ENCODE peak calls at places on chromosomes 1 and 21, in five cellular contexts. One of them, this sample, is unnamed.
A peak's percentile ranks its signal among the peaks of the same experiment; 100 is the strongest.

GRCh38 chr1:17551755-17552234 is 12.3 kb downstream of the ARHGEF10L start:
- DNase-seq in K562: no peak
- DNase-seq in GM12878: no peak
- DNase-seq in SK-N-SH: peak; percentile 89
- DNase-seq in HCT116: no peak
- DNase-seq in this sample: no peak

GRCh38 chr1:22218618-22219250 is 75.8 kb upstream of the WNT4 start:
- DNase-seq in K562: no peak
- DNase-seq in GM12878: no peak
- DNase-seq in SK-N-SH: no peak
- DNase-seq in HCT116: no peak
- DNase-seq in this sample: no peak

GRCh38 chr1:230825061-230825803 is 43.1 kb downstream of the C1orf198 start:
- DNase-seq in K562: no peak
- DNase-seq in GM12878: no peak
- DNase-seq in SK-N-SH: peak; percentile 43
- DNase-seq in HCT116: no peak
- DNase-seq in this sample: peak; percentile 37

GRCh38 chr1:22418352-22418751 is 33.3 kb upstream of the ZBTB40 start:
- DNase-seq in K562: no peak
- DNase-seq in GM12878: no peak
- DNase-seq in SK-N-SH: no peak
- DNase-seq in HCT116: no peak
- DNase-seq in this sample: no peak

GRCh38 chr1:234515821-234516241 is 36.9 kb upstream of the TARBP1 start:
- DNase-seq in K562: no peak
- DNase-seq in GM12878: no peak
- DNase-seq in SK-N-SH: no peak
- DNase-seq in HCT116: no peak
- DNase-seq in this sample: no peak

GRCh38 chr1:201591348-201591747 is 52.4 kb downstream of the NAV1 start:
- DNase-seq in K562: no peak
- DNase-seq in GM12878: no peak
- DNase-seq in SK-N-SH: no peak
- DNase-seq in HCT116: no peak
- DNase-seq in this sample: no peak

GRCh38 chr1:26168410-26169167 is at the start of gene C1orf232:
- DNase-seq in K562: peak; percentile 7
- DNase-seq in GM12878: no peak
- DNase-seq in SK-N-SH: no peak
- DNase-seq in HCT116: no peak
- DNase-seq in this sample: no peak

GRCh38 chr1:148372731-148373130 is 110.4 kb downstream of the PPIAL4G start:
- DNase-seq in K562: no peak
- DNase-seq in GM12878: no peak
- DNase-seq in SK-N-SH: no peak
- DNase-seq in HCT116: no peak
- DNase-seq in this sample: no peak

GRCh38 chr1:114097109-114097508 is 56.6 kb downstream of the SYT6 start:
- DNase-seq in K562: no peak
- DNase-seq in GM12878: no peak
- DNase-seq in SK-N-SH: no peak
- DNase-seq in HCT116: no peak
- DNase-seq in this sample: no peak

GRCh38 chr1:170790175-170790574 is 126.2 kb downstream of the PRRX1 start:
- DNase-seq in K562: no peak
- DNase-seq in GM12878: no peak
- DNase-seq in SK-N-SH: no peak
- DNase-seq in HCT116: no peak
- DNase-seq in this sample: no peak

GRCh38 chr1:58884706-58885661 is 101.1 kb upstream of the JUN start:
- DNase-seq in K562: no peak
- DNase-seq in GM12878: no peak
- DNase-seq in SK-N-SH: no peak
- DNase-seq in HCT116: no peak
- DNase-seq in this sample: peak; percentile 41

GRCh38 chr1:7623886-7624285 is 147.2 kb upstream of the VAMP3 start:
- DNase-seq in K562: no peak
- DNase-seq in GM12878: no peak
- DNase-seq in SK-N-SH: no peak
- DNase-seq in HCT116: no peak
- DNase-seq in this sample: no peak

GRCh38 chr1:78286686-78287085 is 204.1 kb upstream of the PTGFR start:
- DNase-seq in K562: no peak
- DNase-seq in GM12878: no peak
- DNase-seq in SK-N-SH: no peak
- DNase-seq in HCT116: no peak
- DNase-seq in this sample: no peak

GRCh38 chr1:18188820-18189517 is 81.4 kb downstream of the IGSF21 start:
- DNase-seq in K562: no peak
- DNase-seq in GM12878: no peak
- DNase-seq in SK-N-SH: no peak
- DNase-seq in HCT116: no peak
- DNase-seq in this sample: no peak

GRCh38 chr21:35528109-35529042 is 479.3 kb upstream of the RUNX1 start:
- DNase-seq in K562: no peak
- DNase-seq in GM12878: no peak
- DNase-seq in SK-N-SH: no peak
- DNase-seq in HCT116: no peak
- DNase-seq in this sample: no peak

GRCh38 chr1:110513511-110513910 is 5.5 kb downstream of the KCNA10 start:
- DNase-seq in K562: no peak
- DNase-seq in GM12878: no peak
- DNase-seq in SK-N-SH: no peak
- DNase-seq in HCT116: no peak
- DNase-seq in this sample: no peak

GRCh38 chr1:217943361-217943760 is 312.2 kb downstream of the SPATA17 start:
- DNase-seq in K562: no peak
- DNase-seq in GM12878: no peak
- DNase-seq in SK-N-SH: no peak
- DNase-seq in HCT116: no peak
- DNase-seq in this sample: no peak

GRCh38 chr1:71307451-71307850 is 226.6 kb upstream of the ZRANB2 start:
- DNase-seq in K562: no peak
- DNase-seq in GM12878: no peak
- DNase-seq in SK-N-SH: peak; percentile 7
- DNase-seq in HCT116: no peak
- DNase-seq in this sample: no peak

GRCh38 chr1:248618878-248619277 is 16.0 kb downstream of the OR2T11 start:
- DNase-seq in K562: no peak
- DNase-seq in GM12878: no peak
- DNase-seq in SK-N-SH: peak; percentile 27
- DNase-seq in HCT116: peak; percentile 21
- DNase-seq in this sample: peak; percentile 71

GRCh38 chr1:66503841-66504470 is 30.0 kb upstream of the SGIP1 start:
- DNase-seq in K562: peak; percentile 33
- DNase-seq in GM12878: no peak
- DNase-seq in SK-N-SH: peak; percentile 53
- DNase-seq in HCT116: peak; percentile 68
- DNase-seq in this sample: no peak

GRCh38 chr1:4689941-4690635 is 35.7 kb downstream of the AJAP1 start:
- DNase-seq in K562: no peak
- DNase-seq in GM12878: no peak
- DNase-seq in SK-N-SH: no peak
- DNase-seq in HCT116: no peak
- DNase-seq in this sample: no peak

GRCh38 chr1:89670168-89670567 is 37.2 kb downstream of the LRRC8C start:
- DNase-seq in K562: no peak
- DNase-seq in GM12878: peak; percentile 94
- DNase-seq in SK-N-SH: no peak
- DNase-seq in HCT116: no peak
- DNase-seq in this sample: no peak

GRCh38 chr1:155063550-155064108 is at the start of gene EFNA4:
- DNase-seq in K562: peak; percentile 91
- DNase-seq in GM12878: no peak
- DNase-seq in SK-N-SH: peak; percentile 95
- DNase-seq in HCT116: peak; percentile 79
- DNase-seq in this sample: peak; percentile 96

GRCh38 chr1:150234647-150235435 is 1.1 kb downstream of the ANP32E start:
- DNase-seq in K562: peak; percentile 71
- DNase-seq in GM12878: peak; percentile 80
- DNase-seq in SK-N-SH: peak; percentile 78
- DNase-seq in HCT116: peak; percentile 43
- DNase-seq in this sample: peak; percentile 77

GRCh38 chr1:24277420-24278169 is 41.6 kb upstream of the GRHL3 start:
- DNase-seq in K562: no peak
- DNase-seq in GM12878: peak; percentile 15
- DNase-seq in SK-N-SH: no peak
- DNase-seq in HCT116: no peak
- DNase-seq in this sample: no peak

GRCh38 chr1:116420417-116421200 is 47.6 kb downstream of the ATP1A1 start:
- DNase-seq in K562: no peak
- DNase-seq in GM12878: no peak
- DNase-seq in SK-N-SH: no peak
- DNase-seq in HCT116: no peak
- DNase-seq in this sample: no peak

GRCh38 chr1:53025034-53025777 is 36.8 kb upstream of the PODN start:
- DNase-seq in K562: peak; percentile 22
- DNase-seq in GM12878: no peak
- DNase-seq in SK-N-SH: no peak
- DNase-seq in HCT116: no peak
- DNase-seq in this sample: no peak

GRCh38 chr1:16349847-16350406 is 2.4 kb downstream of the FBXO42 start:
- DNase-seq in K562: peak; percentile 4
- DNase-seq in GM12878: no peak
- DNase-seq in SK-N-SH: no peak
- DNase-seq in HCT116: no peak
- DNase-seq in this sample: no peak

GRCh38 chr1:238485062-238485905 is 594.6 kb upstream of the ZP4 start:
- DNase-seq in K562: no peak
- DNase-seq in GM12878: no peak
- DNase-seq in SK-N-SH: no peak
- DNase-seq in HCT116: no peak
- DNase-seq in this sample: peak; percentile 89
- TF ChIP-seq JUND in K562: no peak
- TF ChIP-seq JUND in GM12878: no peak
- TF ChIP-seq JUND in SK-N-SH: no peak
- TF ChIP-seq JUND in HCT116: no peak
- TF ChIP-seq JUND in this sample: no peak

DNA sequence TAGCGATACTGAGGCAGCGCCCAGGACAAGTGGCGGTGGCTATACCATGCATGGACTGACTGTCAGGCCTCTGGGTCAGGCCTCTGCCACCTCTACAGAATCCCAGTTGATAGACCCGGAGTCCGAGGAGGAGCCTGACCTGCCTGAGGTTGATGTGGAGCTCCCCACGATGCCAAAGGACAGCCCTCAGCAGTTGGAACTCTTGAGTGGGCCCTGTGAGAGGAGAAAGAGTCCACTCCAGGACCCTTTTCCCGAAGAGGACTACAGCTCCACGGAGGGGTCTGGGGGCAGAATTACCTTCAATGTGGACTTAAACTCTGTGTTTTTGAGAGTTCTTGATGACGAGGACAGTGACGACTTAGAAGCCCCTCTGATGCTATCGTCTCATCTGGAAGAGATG is 3.2 kb upstream of the IL10RB start:
- DNase-seq in K562: no peak
- DNase-seq in GM12878: no peak
- DNase-seq in SK-N-SH: no peak
- DNase-seq in HCT116: no peak
- DNase-seq in this sample: no peak
- TF ChIP-seq JUND in K562: no peak
- TF ChIP-seq JUND in GM12878: no peak
- TF ChIP-seq JUND in SK-N-SH: no peak
- TF ChIP-seq JUND in HCT116: no peak
- TF ChIP-seq JUND in this sample: no peak

GRCh38 chr1:27521336-27522147 is 31.6 kb upstream of the WASF2 start:
- DNase-seq in K562: no peak
- DNase-seq in GM12878: no peak
- DNase-seq in SK-N-SH: no peak
- DNase-seq in HCT116: no peak
- DNase-seq in this sample: no peak
- TF ChIP-seq JUND in K562: no peak
- TF ChIP-seq JUND in GM12878: no peak
- TF ChIP-seq JUND in SK-N-SH: no peak
- TF ChIP-seq JUND in HCT116: no peak
- TF ChIP-seq JUND in this sample: no peak

DNA sequence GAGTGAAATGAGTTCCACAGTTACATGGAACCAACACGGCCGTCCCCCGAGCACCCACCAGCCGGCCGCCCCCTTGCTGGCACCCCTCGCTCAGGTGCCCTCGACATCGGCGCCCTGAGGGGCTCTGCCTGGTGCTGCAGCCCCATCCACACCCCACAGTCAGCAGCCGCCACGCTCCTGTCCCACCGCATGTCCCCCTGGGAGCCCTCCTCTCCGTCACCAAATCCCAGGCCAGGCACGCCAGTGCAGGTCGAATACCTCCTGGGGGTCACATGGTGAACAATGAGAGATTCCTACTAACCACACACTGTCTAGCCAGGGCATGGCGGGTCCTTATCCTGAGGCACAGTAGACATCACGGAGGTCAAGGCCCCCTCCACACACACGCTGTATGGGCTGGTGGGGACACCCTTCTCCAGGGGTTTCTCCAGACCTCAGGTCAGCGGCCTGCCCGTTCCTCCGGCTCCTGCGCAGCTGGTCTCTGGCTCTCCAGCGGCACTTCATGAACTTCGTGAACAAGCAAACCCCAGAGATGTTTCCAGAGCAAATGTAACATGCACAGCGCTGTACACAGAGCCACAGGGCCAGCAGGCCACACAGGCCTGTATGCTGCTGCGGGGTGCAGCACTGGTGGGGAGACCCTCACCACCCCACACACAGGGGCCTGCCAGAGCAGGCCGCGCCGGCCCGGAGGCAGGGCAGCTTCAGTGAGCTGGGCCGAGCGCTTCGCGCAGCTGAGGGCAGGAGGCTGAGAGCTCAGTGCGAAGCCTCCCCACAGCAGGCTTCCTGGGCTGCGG is 21.8 kb downstream of the POFUT2 start:
- DNase-seq in K562: no peak
- DNase-seq in GM12878: no peak
- DNase-seq in SK-N-SH: no peak
- DNase-seq in HCT116: no peak
- DNase-seq in this sample: no peak
- TF ChIP-seq JUND in K562: no peak
- TF ChIP-seq JUND in GM12878: no peak
- TF ChIP-seq JUND in SK-N-SH: no peak
- TF ChIP-seq JUND in HCT116: no peak
- TF ChIP-seq JUND in this sample: no peak

GRCh38 chr1:205938682-205939081 is 4.6 kb downstream of the SLC26A9 start:
- DNase-seq in K562: no peak
- DNase-seq in GM12878: no peak
- DNase-seq in SK-N-SH: no peak
- DNase-seq in HCT116: no peak
- DNase-seq in this sample: no peak
- TF ChIP-seq JUND in K562: no peak
- TF ChIP-seq JUND in GM12878: no peak
- TF ChIP-seq JUND in SK-N-SH: no peak
- TF ChIP-seq JUND in HCT116: no peak
- TF ChIP-seq JUND in this sample: no peak

This sample was measured in T47D.